ENCODE peak calls at places on chromosome 9, in seven cellular contexts. A, V, O, Y, S, J and N are unnamed samples.

GRCh38 chr9:107784235-107784958 is 294.8 kb upstream of the KLF4 start:
- DNase-seq in J (no peak), S (no peak), V (no peak), Y (no peak), O (peak), A (no peak), N (no peak)

GRCh38 chr9:79581794-79582193 is 10.0 kb downstream of the TLE4 start:
- DNase-seq in S (no peak), J (no peak), Y (no peak), O (no peak), A (peak), V (no peak), N (no peak)

GRCh38 chr9:21856301-21857094 is 54.1 kb downstream of the MTAP start:
- DNase-seq in J (no peak), Y (no peak), O (no peak), A (no peak), V (no peak), S (no peak), N (no peak)

GRCh38 chr9:135081264-135081660 is 6.2 kb upstream of the OLFM1 start:
- DNase-seq in V (no peak), S (no peak), Y (no peak), O (no peak), J (no peak), A (no peak), N (no peak)

GRCh38 chr9:21677834-21678233 is 124.6 kb upstream of the MTAP start:
- DNase-seq in S (no peak), J (no peak), V (no peak), Y (no peak), A (no peak), O (no peak), N (no peak)

GRCh38 chr9:3224931-3225330 is 300.9 kb downstream of the RFX3 start:
- DNase-seq in J (no peak), O (no peak), S (no peak), V (no peak), A (no peak), Y (no peak), N (no peak)

GRCh38 chr9:4573176-4573575 is 82.9 kb downstream of the SLC1A1 start:
- DNase-seq in J (no peak), V (no peak), A (no peak), S (no peak), Y (no peak), O (no peak), N (no peak)

GRCh38 chr9:99057665-99058625 is 47.0 kb upstream of the TGFBR1 start:
- DNase-seq in O (no peak), S (peak), V (no peak), Y (peak), A (no peak), J (peak), N (no peak)

GRCh38 chr9:111350556-111350955 is 20.5 kb upstream of the OR2K2 start:
- DNase-seq in O (no peak), A (no peak), J (no peak), Y (no peak), V (no peak), S (no peak), N (no peak)

GRCh38 chr9:15222313-15222712 is 84.7 kb downstream of the TTC39B start:
- DNase-seq in V (no peak), J (no peak), S (no peak), A (no peak), O (no peak), Y (no peak), N (no peak)

GRCh38 chr9:97556721-97557605 is 55.5 kb downstream of the TMOD1 start:
- DNase-seq in O (no peak), A (no peak), Y (peak), J (peak), V (peak), S (no peak), N (no peak)

GRCh38 chr9:135928731-135929655 is 21.6 kb upstream of the CAMSAP1 start:
- DNase-seq in V (no peak), O (no peak), S (no peak), Y (no peak), J (no peak), A (no peak), N (no peak)

GRCh38 chr9:111839981-111840380 is 45.2 kb upstream of the SHOC1 start:
- DNase-seq in Y (no peak), A (no peak), J (no peak), O (no peak), V (no peak), S (no peak), N (no peak)

GRCh38 chr9:89991204-89991790 is 386.5 kb downstream of the GADD45G start:
- DNase-seq in A (no peak), Y (peak), V (no peak), O (no peak), J (no peak), S (no peak), N (no peak)

GRCh38 chr9:136688274-136689107 is 1.2 kb upstream of the AGPAT2 start:
- DNase-seq in S (no peak), O (no peak), A (no peak), V (no peak), Y (no peak), J (no peak), N (no peak)

GRCh38 chr9:106697799-106698591 is 165.0 kb upstream of the ZNF462 start:
- DNase-seq in Y (peak), O (no peak), J (peak), A (peak), S (no peak), V (peak), N (peak)

GRCh38 chr9:113222482-113222841 is 1.1 kb downstream of the SLC31A1 start:
- DNase-seq in V (no peak), O (no peak), J (no peak), Y (no peak), S (no peak), A (no peak), N (no peak)

GRCh38 chr9:75912951-75913350 is 22.5 kb downstream of the PCSK5 start:
- DNase-seq in J (no peak), S (no peak), Y (no peak), A (no peak), V (no peak), O (no peak), N (no peak)

GRCh38 chr9:122125891-122126331 is 32.8 kb upstream of the TTLL11 start:
- DNase-seq in S (no peak), O (no peak), J (no peak), Y (no peak), A (no peak), V (no peak), N (no peak)

GRCh38 chr9:16192403-16193017 is 639.7 kb downstream of the CCDC171 start:
- DNase-seq in V (no peak), O (no peak), Y (no peak), S (no peak), A (peak), J (no peak), N (no peak)

GRCh38 chr9:92704528-92704927 is 34.6 kb upstream of the IPPK start:
- DNase-seq in J (no peak), Y (no peak), V (no peak), A (no peak), O (no peak), S (no peak), N (no peak)

GRCh38 chr9:136525841-136526499 is 19.9 kb downstream of the NOTCH1 start:
- DNase-seq in V (no peak), J (peak), O (peak), A (no peak), S (no peak), Y (peak), N (no peak)

GRCh38 chr9:77887660-77888059 is 144.0 kb downstream of the GNAQ start:
- DNase-seq in V (no peak), Y (no peak), J (no peak), O (no peak), S (no peak), A (no peak), N (no peak)

GRCh38 chr9:36170531-36170930 is 1.3 kb downstream of the CCIN start:
- DNase-seq in J (no peak), V (no peak), S (no peak), O (no peak), A (no peak), Y (no peak), N (no peak)

GRCh38 chr9:109868222-109868621 is 88.2 kb downstream of the PALM2AKAP2 start:
- DNase-seq in J (no peak), V (no peak), O (no peak), Y (no peak), S (no peak), A (no peak), N (no peak)